ENCODE peak calls at places on chromosomes 11 and 22, in eight cellular contexts. One of them, this sample, is unnamed.

GRCh38 chr11:61429346-61429690 is 457 bp downstream of the CPSF7 start:
- DNase-seq in CD4-positive, alpha-beta T cell: peak
- DNase-seq in A549: peak
- DNase-seq in endothelial cell: peak
- DNase-seq in Jurkat, Clone E6-1: peak
- DNase-seq in sciatic nerve: peak
- DNase-seq in GM23248: peak
- DNase-seq in gastrocnemius medialis: peak
- DNase-seq in this sample: peak

GRCh38 chr11:116257092-116257491 is 515.7 kb downstream of the BUD13 start:
- DNase-seq in CD4-positive, alpha-beta T cell: no peak
- DNase-seq in A549: no peak
- DNase-seq in endothelial cell: no peak
- DNase-seq in Jurkat, Clone E6-1: no peak
- DNase-seq in sciatic nerve: no peak
- DNase-seq in GM23248: peak
- DNase-seq in gastrocnemius medialis: no peak
- DNase-seq in this sample: no peak

GRCh38 chr11:65150513-65151271 is 16.4 kb upstream of the SYVN1 start:
- DNase-seq in CD4-positive, alpha-beta T cell: no peak
- DNase-seq in A549: peak
- DNase-seq in endothelial cell: no peak
- DNase-seq in Jurkat, Clone E6-1: no peak
- DNase-seq in sciatic nerve: peak
- DNase-seq in GM23248: peak
- DNase-seq in gastrocnemius medialis: peak
- DNase-seq in this sample: no peak

GRCh38 chr11:64858467-64859401 is 14.3 kb upstream of the CDC42BPG start:
- DNase-seq in CD4-positive, alpha-beta T cell: peak
- DNase-seq in A549: no peak
- DNase-seq in endothelial cell: no peak
- DNase-seq in Jurkat, Clone E6-1: peak
- DNase-seq in sciatic nerve: no peak
- DNase-seq in GM23248: no peak
- DNase-seq in gastrocnemius medialis: peak
- DNase-seq in this sample: peak

GRCh38 chr11:46382644-46383403 is 1.4 kb downstream of the MDK start:
- DNase-seq in CD4-positive, alpha-beta T cell: no peak
- DNase-seq in A549: peak
- DNase-seq in endothelial cell: peak
- DNase-seq in Jurkat, Clone E6-1: no peak
- DNase-seq in sciatic nerve: no peak
- DNase-seq in GM23248: peak
- DNase-seq in gastrocnemius medialis: no peak
- DNase-seq in this sample: no peak

GRCh38 chr11:117187007-117187406 is 8.5 kb downstream of the SIDT2 start:
- DNase-seq in CD4-positive, alpha-beta T cell: no peak
- DNase-seq in A549: no peak
- DNase-seq in endothelial cell: no peak
- DNase-seq in Jurkat, Clone E6-1: no peak
- DNase-seq in sciatic nerve: peak
- DNase-seq in GM23248: no peak
- DNase-seq in gastrocnemius medialis: no peak
- DNase-seq in this sample: no peak

GRCh38 chr11:131671764-131672163 is 301.3 kb downstream of the NTM start:
- DNase-seq in CD4-positive, alpha-beta T cell: no peak
- DNase-seq in A549: no peak
- DNase-seq in endothelial cell: peak
- DNase-seq in Jurkat, Clone E6-1: no peak
- DNase-seq in sciatic nerve: no peak
- DNase-seq in GM23248: no peak
- DNase-seq in gastrocnemius medialis: no peak
- DNase-seq in this sample: no peak

GRCh38 chr11:67262731-67263675 is 3.3 kb upstream of the GRK2 start:
- DNase-seq in CD4-positive, alpha-beta T cell: peak
- DNase-seq in A549: peak
- DNase-seq in endothelial cell: peak
- DNase-seq in Jurkat, Clone E6-1: peak
- DNase-seq in sciatic nerve: peak
- DNase-seq in GM23248: peak
- DNase-seq in gastrocnemius medialis: peak
- DNase-seq in this sample: peak

GRCh38 chr11:132024587-132025295 is 654.3 kb downstream of the NTM start:
- DNase-seq in CD4-positive, alpha-beta T cell: no peak
- DNase-seq in A549: no peak
- DNase-seq in endothelial cell: no peak
- DNase-seq in Jurkat, Clone E6-1: no peak
- DNase-seq in sciatic nerve: no peak
- DNase-seq in GM23248: peak
- DNase-seq in gastrocnemius medialis: no peak
- DNase-seq in this sample: no peak

GRCh38 chr22:47195676-47196492 is 433.4 kb downstream of the TBC1D22A start:
- DNase-seq in CD4-positive, alpha-beta T cell: no peak
- DNase-seq in A549: no peak
- DNase-seq in endothelial cell: no peak
- DNase-seq in Jurkat, Clone E6-1: no peak
- DNase-seq in sciatic nerve: no peak
- DNase-seq in GM23248: no peak
- DNase-seq in gastrocnemius medialis: no peak
- DNase-seq in this sample: no peak

GRCh38 chr11:101707477-101707876 is 123.7 kb upstream of the TRPC6 start:
- DNase-seq in CD4-positive, alpha-beta T cell: no peak
- DNase-seq in A549: no peak
- DNase-seq in endothelial cell: no peak
- DNase-seq in Jurkat, Clone E6-1: no peak
- DNase-seq in sciatic nerve: no peak
- DNase-seq in GM23248: no peak
- DNase-seq in gastrocnemius medialis: no peak
- DNase-seq in this sample: no peak

GRCh38 chr11:117794772-117795629 is 2.0 kb downstream of the DSCAML1 start:
- DNase-seq in CD4-positive, alpha-beta T cell: no peak
- DNase-seq in A549: no peak
- DNase-seq in endothelial cell: no peak
- DNase-seq in Jurkat, Clone E6-1: no peak
- DNase-seq in sciatic nerve: no peak
- DNase-seq in GM23248: no peak
- DNase-seq in gastrocnemius medialis: no peak
- DNase-seq in this sample: no peak

GRCh38 chr11:133817449-133817848 is 27.9 kb downstream of the SPATA19 start:
- DNase-seq in CD4-positive, alpha-beta T cell: no peak
- DNase-seq in A549: no peak
- DNase-seq in endothelial cell: no peak
- DNase-seq in Jurkat, Clone E6-1: no peak
- DNase-seq in sciatic nerve: no peak
- DNase-seq in GM23248: no peak
- DNase-seq in gastrocnemius medialis: no peak
- DNase-seq in this sample: no peak

GRCh38 chr11:35964846-35965245 is 21.0 kb downstream of the LDLRAD3 start:
- DNase-seq in CD4-positive, alpha-beta T cell: no peak
- DNase-seq in A549: no peak
- DNase-seq in endothelial cell: no peak
- DNase-seq in Jurkat, Clone E6-1: no peak
- DNase-seq in sciatic nerve: no peak
- DNase-seq in GM23248: no peak
- DNase-seq in gastrocnemius medialis: no peak
- DNase-seq in this sample: no peak

GRCh38 chr11:125588505-125588904 is 4.1 kb upstream of the STT3A start:
- DNase-seq in CD4-positive, alpha-beta T cell: no peak
- DNase-seq in A549: no peak
- DNase-seq in endothelial cell: no peak
- DNase-seq in Jurkat, Clone E6-1: no peak
- DNase-seq in sciatic nerve: no peak
- DNase-seq in GM23248: no peak
- DNase-seq in gastrocnemius medialis: no peak
- DNase-seq in this sample: no peak

GRCh38 chr11:119974467-119974866 is 163.4 kb downstream of the TRIM29 start:
- DNase-seq in CD4-positive, alpha-beta T cell: no peak
- DNase-seq in A549: no peak
- DNase-seq in endothelial cell: no peak
- DNase-seq in Jurkat, Clone E6-1: no peak
- DNase-seq in sciatic nerve: peak
- DNase-seq in GM23248: no peak
- DNase-seq in gastrocnemius medialis: no peak
- DNase-seq in this sample: no peak

GRCh38 chr11:117815262-117815803 is 9.2 kb downstream of the FXYD2 start:
- DNase-seq in CD4-positive, alpha-beta T cell: peak
- DNase-seq in A549: no peak
- DNase-seq in endothelial cell: no peak
- DNase-seq in Jurkat, Clone E6-1: no peak
- DNase-seq in sciatic nerve: no peak
- DNase-seq in GM23248: no peak
- DNase-seq in gastrocnemius medialis: no peak
- DNase-seq in this sample: peak